ENCODE peak calls at places on chromosome 18, in six cellular contexts. One of them, this sample, is unnamed.

GRCh38 chr18:48928787-48929186 is 22.0 kb downstream of the SMAD7 start:
- DNase-seq in GM19239: peak; percentile 73
- DNase-seq in activated CD8-positive, alpha-beta memory T cell treated with anti-CD3 and anti-CD28 coated beads for 24 hours: peak; percentile 85
- DNase-seq in prostate gland: peak; percentile 71
- DNase-seq in OCI-M1: no peak
- DNase-seq in right atrium auricular region: no peak
- DNase-seq in this sample: peak; percentile 72

GRCh38 chr18:72539861-72540260 is 4.3 kb downstream of the CBLN2 start:
- DNase-seq in right atrium auricular region: no peak
- DNase-seq in OCI-M1: no peak
- DNase-seq in activated CD8-positive, alpha-beta memory T cell treated with anti-CD3 and anti-CD28 coated beads for 24 hours: no peak
- DNase-seq in GM19239: no peak
- DNase-seq in prostate gland: no peak
- DNase-seq in this sample: no peak

GRCh38 chr18:51881394-51881793 is 458.6 kb upstream of the DCC start:
- DNase-seq in prostate gland: no peak
- DNase-seq in activated CD8-positive, alpha-beta memory T cell treated with anti-CD3 and anti-CD28 coated beads for 24 hours: no peak
- DNase-seq in OCI-M1: no peak
- DNase-seq in GM19239: no peak
- DNase-seq in right atrium auricular region: no peak
- DNase-seq in this sample: no peak

GRCh38 chr18:68262697-68263293 is 452.1 kb downstream of the TMX3 start:
- DNase-seq in prostate gland: no peak
- DNase-seq in GM19239: no peak
- DNase-seq in OCI-M1: no peak
- DNase-seq in right atrium auricular region: no peak
- DNase-seq in activated CD8-positive, alpha-beta memory T cell treated with anti-CD3 and anti-CD28 coated beads for 24 hours: no peak
- DNase-seq in this sample: no peak

GRCh38 chr18:5543036-5543671 is 643 bp downstream of the EPB41L3 start:
- DNase-seq in right atrium auricular region: no peak
- DNase-seq in prostate gland: no peak
- DNase-seq in GM19239: no peak
- DNase-seq in activated CD8-positive, alpha-beta memory T cell treated with anti-CD3 and anti-CD28 coated beads for 24 hours: no peak
- DNase-seq in OCI-M1: no peak
- DNase-seq in this sample: no peak

GRCh38 chr18:48946329-48946835 is 4.4 kb downstream of the SMAD7 start:
- DNase-seq in GM19239: no peak
- DNase-seq in prostate gland: no peak
- DNase-seq in OCI-M1: no peak
- DNase-seq in activated CD8-positive, alpha-beta memory T cell treated with anti-CD3 and anti-CD28 coated beads for 24 hours: no peak
- DNase-seq in right atrium auricular region: no peak
- DNase-seq in this sample: no peak

GRCh38 chr18:70421471-70421870 is 132.6 kb downstream of the SOCS6 start:
- DNase-seq in GM19239: no peak
- DNase-seq in activated CD8-positive, alpha-beta memory T cell treated with anti-CD3 and anti-CD28 coated beads for 24 hours: no peak
- DNase-seq in right atrium auricular region: no peak
- DNase-seq in prostate gland: no peak
- DNase-seq in OCI-M1: no peak
- DNase-seq in this sample: no peak

GRCh38 chr18:62437520-62438329 is 85.1 kb upstream of the ZCCHC2 start:
- DNase-seq in GM19239: no peak
- DNase-seq in activated CD8-positive, alpha-beta memory T cell treated with anti-CD3 and anti-CD28 coated beads for 24 hours: peak; percentile 38
- DNase-seq in right atrium auricular region: no peak
- DNase-seq in prostate gland: peak; percentile 53
- DNase-seq in OCI-M1: no peak
- DNase-seq in this sample: no peak

GRCh38 chr18:56315363-56315762 is 323.0 kb downstream of the TXNL1 start:
- DNase-seq in prostate gland: no peak
- DNase-seq in OCI-M1: no peak
- DNase-seq in GM19239: no peak
- DNase-seq in right atrium auricular region: no peak
- DNase-seq in activated CD8-positive, alpha-beta memory T cell treated with anti-CD3 and anti-CD28 coated beads for 24 hours: no peak
- DNase-seq in this sample: no peak

GRCh38 chr18:5180254-5180653 is 16.8 kb downstream of the AKAIN1 start:
- DNase-seq in right atrium auricular region: no peak
- DNase-seq in GM19239: no peak
- DNase-seq in OCI-M1: no peak
- DNase-seq in prostate gland: no peak
- DNase-seq in activated CD8-positive, alpha-beta memory T cell treated with anti-CD3 and anti-CD28 coated beads for 24 hours: no peak
- DNase-seq in this sample: no peak

GRCh38 chr18:24414349-24415003 is 12.0 kb upstream of the IMPACT start:
- DNase-seq in prostate gland: no peak
- DNase-seq in OCI-M1: no peak
- DNase-seq in activated CD8-positive, alpha-beta memory T cell treated with anti-CD3 and anti-CD28 coated beads for 24 hours: no peak
- DNase-seq in right atrium auricular region: no peak
- DNase-seq in GM19239: no peak
- DNase-seq in this sample: no peak

GRCh38 chr18:79687806-79688205 is 8.2 kb downstream of the CTDP1 start:
- DNase-seq in GM19239: no peak
- DNase-seq in right atrium auricular region: no peak
- DNase-seq in OCI-M1: no peak
- DNase-seq in activated CD8-positive, alpha-beta memory T cell treated with anti-CD3 and anti-CD28 coated beads for 24 hours: peak; percentile 51
- DNase-seq in prostate gland: no peak
- DNase-seq in this sample: no peak

GRCh38 chr18:39481281-39481680 is 1915.7 kb upstream of the CELF4 start:
- DNase-seq in GM19239: no peak
- DNase-seq in activated CD8-positive, alpha-beta memory T cell treated with anti-CD3 and anti-CD28 coated beads for 24 hours: no peak
- DNase-seq in right atrium auricular region: no peak
- DNase-seq in OCI-M1: no peak
- DNase-seq in prostate gland: no peak
- DNase-seq in this sample: no peak

GRCh38 chr18:67730884-67731283 is 214.4 kb upstream of the DSEL start:
- DNase-seq in OCI-M1: no peak
- DNase-seq in prostate gland: no peak
- DNase-seq in right atrium auricular region: no peak
- DNase-seq in activated CD8-positive, alpha-beta memory T cell treated with anti-CD3 and anti-CD28 coated beads for 24 hours: no peak
- DNase-seq in GM19239: no peak
- DNase-seq in this sample: no peak

GRCh38 chr18:37483221-37483971 is 82.2 kb downstream of the CELF4 start:
- DNase-seq in activated CD8-positive, alpha-beta memory T cell treated with anti-CD3 and anti-CD28 coated beads for 24 hours: no peak
- DNase-seq in GM19239: no peak
- DNase-seq in OCI-M1: peak; percentile 32
- DNase-seq in right atrium auricular region: no peak
- DNase-seq in prostate gland: no peak
- DNase-seq in this sample: no peak

GRCh38 chr18:23053756-23054457 is 81.4 kb upstream of the CABLES1 start:
- DNase-seq in activated CD8-positive, alpha-beta memory T cell treated with anti-CD3 and anti-CD28 coated beads for 24 hours: no peak
- DNase-seq in prostate gland: no peak
- DNase-seq in right atrium auricular region: no peak
- DNase-seq in OCI-M1: no peak
- DNase-seq in GM19239: no peak
- DNase-seq in this sample: no peak

GRCh38 chr18:22828171-22828570 is 105.0 kb upstream of the RBBP8 start:
- DNase-seq in activated CD8-positive, alpha-beta memory T cell treated with anti-CD3 and anti-CD28 coated beads for 24 hours: no peak
- DNase-seq in right atrium auricular region: no peak
- DNase-seq in prostate gland: no peak
- DNase-seq in OCI-M1: no peak
- DNase-seq in GM19239: no peak
- DNase-seq in this sample: no peak

GRCh38 chr18:5508821-5509220 is 35.0 kb downstream of the EPB41L3 start:
- DNase-seq in prostate gland: no peak
- DNase-seq in GM19239: no peak
- DNase-seq in activated CD8-positive, alpha-beta memory T cell treated with anti-CD3 and anti-CD28 coated beads for 24 hours: no peak
- DNase-seq in right atrium auricular region: no peak
- DNase-seq in OCI-M1: no peak
- DNase-seq in this sample: no peak

GRCh38 chr18:61702007-61702406 is 190.8 kb downstream of the RNF152 start:
- DNase-seq in prostate gland: no peak
- DNase-seq in OCI-M1: no peak
- DNase-seq in GM19239: no peak
- DNase-seq in right atrium auricular region: no peak
- DNase-seq in activated CD8-positive, alpha-beta memory T cell treated with anti-CD3 and anti-CD28 coated beads for 24 hours: no peak
- DNase-seq in this sample: no peak

GRCh38 chr18:22282311-22283235 is 113.2 kb downstream of the GATA6 start:
- DNase-seq in activated CD8-positive, alpha-beta memory T cell treated with anti-CD3 and anti-CD28 coated beads for 24 hours: no peak
- DNase-seq in GM19239: no peak
- DNase-seq in right atrium auricular region: no peak
- DNase-seq in OCI-M1: peak; percentile 74
- DNase-seq in prostate gland: no peak
- DNase-seq in this sample: no peak

GRCh38 chr18:12048010-12048826 is 45.4 kb upstream of the ANKRD62 start:
- DNase-seq in prostate gland: no peak
- DNase-seq in OCI-M1: no peak
- DNase-seq in GM19239: no peak
- DNase-seq in activated CD8-positive, alpha-beta memory T cell treated with anti-CD3 and anti-CD28 coated beads for 24 hours: no peak
- DNase-seq in right atrium auricular region: peak; percentile 44
- DNase-seq in this sample: no peak

GRCh38 chr18:8798996-8799395 is 93.6 kb downstream of the MTCL1 start:
- DNase-seq in right atrium auricular region: no peak
- DNase-seq in OCI-M1: no peak
- DNase-seq in prostate gland: no peak
- DNase-seq in GM19239: no peak
- DNase-seq in activated CD8-positive, alpha-beta memory T cell treated with anti-CD3 and anti-CD28 coated beads for 24 hours: no peak
- DNase-seq in this sample: no peak

GRCh38 chr18:23689031-23689615 is at the start of gene LAMA3:
- DNase-seq in prostate gland: peak; percentile 60
- DNase-seq in OCI-M1: no peak
- DNase-seq in activated CD8-positive, alpha-beta memory T cell treated with anti-CD3 and anti-CD28 coated beads for 24 hours: peak; percentile 70
- DNase-seq in GM19239: no peak
- DNase-seq in right atrium auricular region: no peak
- DNase-seq in this sample: no peak

GRCh38 chr18:79856119-79857080 is 58.7 kb downstream of the KCNG2 start:
- DNase-seq in prostate gland: no peak
- DNase-seq in GM19239: peak; percentile 84
- DNase-seq in OCI-M1: no peak
- DNase-seq in right atrium auricular region: peak; percentile 49
- DNase-seq in activated CD8-positive, alpha-beta memory T cell treated with anti-CD3 and anti-CD28 coated beads for 24 hours: peak; percentile 54
- DNase-seq in this sample: no peak

GRCh38 chr18:51278045-51278649 is 80.7 kb upstream of the MEX3C start:
- DNase-seq in prostate gland: no peak
- DNase-seq in OCI-M1: peak; percentile 81
- DNase-seq in right atrium auricular region: no peak
- DNase-seq in activated CD8-positive, alpha-beta memory T cell treated with anti-CD3 and anti-CD28 coated beads for 24 hours: peak; percentile 61
- DNase-seq in GM19239: no peak
- DNase-seq in this sample: no peak

GRCh38 chr18:25875574-25875973 is 214.8 kb downstream of the SS18 start:
- DNase-seq in activated CD8-positive, alpha-beta memory T cell treated with anti-CD3 and anti-CD28 coated beads for 24 hours: no peak
- DNase-seq in OCI-M1: peak; percentile 59
- DNase-seq in right atrium auricular region: no peak
- DNase-seq in GM19239: no peak
- DNase-seq in prostate gland: no peak
- DNase-seq in this sample: no peak

GRCh38 chr18:61703508-61703907 is 189.3 kb downstream of the RNF152 start:
- DNase-seq in prostate gland: no peak
- DNase-seq in OCI-M1: no peak
- DNase-seq in GM19239: no peak
- DNase-seq in right atrium auricular region: no peak
- DNase-seq in activated CD8-positive, alpha-beta memory T cell treated with anti-CD3 and anti-CD28 coated beads for 24 hours: no peak
- DNase-seq in this sample: no peak

GRCh38 chr18:48947583-48947982 is 3.2 kb downstream of the SMAD7 start:
- DNase-seq in prostate gland: no peak
- DNase-seq in GM19239: no peak
- DNase-seq in OCI-M1: no peak
- DNase-seq in right atrium auricular region: no peak
- DNase-seq in activated CD8-positive, alpha-beta memory T cell treated with anti-CD3 and anti-CD28 coated beads for 24 hours: no peak
- DNase-seq in this sample: no peak

GRCh38 chr18:830315-830901 is 18.4 kb upstream of the YES1 start:
- DNase-seq in GM19239: no peak
- DNase-seq in prostate gland: no peak
- DNase-seq in activated CD8-positive, alpha-beta memory T cell treated with anti-CD3 and anti-CD28 coated beads for 24 hours: no peak
- DNase-seq in right atrium auricular region: no peak
- DNase-seq in OCI-M1: peak; percentile 82
- DNase-seq in this sample: no peak

GRCh38 chr18:9808530-9809241 is 77.1 kb upstream of the TXNDC2 start:
- DNase-seq in activated CD8-positive, alpha-beta memory T cell treated with anti-CD3 and anti-CD28 coated beads for 24 hours: no peak
- DNase-seq in GM19239: no peak
- DNase-seq in OCI-M1: no peak
- DNase-seq in prostate gland: peak; percentile 27
- DNase-seq in right atrium auricular region: no peak
- DNase-seq in this sample: no peak

GRCh38 chr18:41940506-41941215 is 14.4 kb upstream of the PIK3C3 start:
- DNase-seq in activated CD8-positive, alpha-beta memory T cell treated with anti-CD3 and anti-CD28 coated beads for 24 hours: no peak
- DNase-seq in GM19239: no peak
- DNase-seq in OCI-M1: no peak
- DNase-seq in right atrium auricular region: no peak
- DNase-seq in prostate gland: no peak
- DNase-seq in this sample: no peak

GRCh38 chr18:62128157-62128556 is 58.7 kb downstream of the PIGN start:
- DNase-seq in right atrium auricular region: no peak
- DNase-seq in GM19239: no peak
- DNase-seq in OCI-M1: no peak
- DNase-seq in prostate gland: peak; percentile 46
- DNase-seq in activated CD8-positive, alpha-beta memory T cell treated with anti-CD3 and anti-CD28 coated beads for 24 hours: no peak
- DNase-seq in this sample: no peak

GRCh38 chr18:73752546-73752945 is 395.1 kb downstream of the FBXO15 start:
- DNase-seq in prostate gland: no peak
- DNase-seq in right atrium auricular region: no peak
- DNase-seq in activated CD8-positive, alpha-beta memory T cell treated with anti-CD3 and anti-CD28 coated beads for 24 hours: no peak
- DNase-seq in OCI-M1: peak; percentile 41
- DNase-seq in GM19239: no peak
- DNase-seq in this sample: no peak

GRCh38 chr18:12362473-12363174 is 14.4 kb downstream of the AFG3L2 start:
- DNase-seq in prostate gland: no peak
- DNase-seq in activated CD8-positive, alpha-beta memory T cell treated with anti-CD3 and anti-CD28 coated beads for 24 hours: no peak
- DNase-seq in GM19239: no peak
- DNase-seq in right atrium auricular region: no peak
- DNase-seq in OCI-M1: no peak
- DNase-seq in this sample: no peak

GRCh38 chr18:12308386-12309100 is 502 bp downstream of the TUBB6 start:
- DNase-seq in right atrium auricular region: peak; percentile 96
- DNase-seq in activated CD8-positive, alpha-beta memory T cell treated with anti-CD3 and anti-CD28 coated beads for 24 hours: no peak
- DNase-seq in GM19239: peak; percentile 71
- DNase-seq in prostate gland: peak; percentile 22
- DNase-seq in OCI-M1: peak; percentile 64
- DNase-seq in this sample: no peak

GRCh38 chr18:60047556-60047955 is 147.8 kb downstream of the PMAIP1 start:
- DNase-seq in activated CD8-positive, alpha-beta memory T cell treated with anti-CD3 and anti-CD28 coated beads for 24 hours: no peak
- DNase-seq in OCI-M1: no peak
- DNase-seq in prostate gland: no peak
- DNase-seq in GM19239: no peak
- DNase-seq in right atrium auricular region: no peak
- DNase-seq in this sample: no peak

GRCh38 chr18:59902180-59902992 is 2.6 kb downstream of the PMAIP1 start:
- DNase-seq in right atrium auricular region: no peak
- DNase-seq in prostate gland: no peak
- DNase-seq in GM19239: no peak
- DNase-seq in OCI-M1: peak; percentile 17
- DNase-seq in activated CD8-positive, alpha-beta memory T cell treated with anti-CD3 and anti-CD28 coated beads for 24 hours: no peak
- DNase-seq in this sample: no peak

GRCh38 chr18:28961669-28962228 is 784.8 kb upstream of the CDH2 start:
- DNase-seq in GM19239: no peak
- DNase-seq in OCI-M1: peak; percentile 72
- DNase-seq in right atrium auricular region: no peak
- DNase-seq in activated CD8-positive, alpha-beta memory T cell treated with anti-CD3 and anti-CD28 coated beads for 24 hours: no peak
- DNase-seq in prostate gland: no peak
- DNase-seq in this sample: no peak

GRCh38 chr18:21820035-21820810 is 79.6 kb downstream of the MIB1 start:
- DNase-seq in OCI-M1: peak; percentile 71
- DNase-seq in right atrium auricular region: no peak
- DNase-seq in GM19239: no peak
- DNase-seq in activated CD8-positive, alpha-beta memory T cell treated with anti-CD3 and anti-CD28 coated beads for 24 hours: no peak
- DNase-seq in prostate gland: no peak
- DNase-seq in this sample: no peak

This sample was measured in GM12878.